ENCODE peak calls at places on chromosomes 16 and 17, in six cellular contexts. A is neural progenitor cell, N is Peyer's patch, J is brain microvascular endothelial cell, D is breast epithelium, Q is left ventricle myocardium inferior. O is an unnamed sample.

GRCh38 chr16:87851141-87851587 is 18.1 kb downstream of the SLC7A5 start:
- DNase-seq in A (no peak), N (no peak), J (no peak), D (no peak), Q (no peak), O (no peak)

GRCh38 chr17:2405247-2405926 is 4.5 kb upstream of the MNT start:
- DNase-seq in A (peak; percentile 1), N (no peak), J (peak; percentile 88), D (no peak), Q (no peak), O (peak; percentile 70)

GRCh38 chr17:6090253-6090652 is 20.1 kb downstream of the WSCD1 start:
- DNase-seq in A (no peak), N (peak; percentile 82), J (no peak), D (no peak), Q (no peak), O (no peak)

GRCh38 chr17:69410671-69411070 is 3.8 kb upstream of the MAP2K6 start:
- DNase-seq in A (no peak), N (no peak), J (no peak), D (no peak), Q (no peak), O (no peak)

GRCh38 chr17:77750427-77751043 is 208.0 kb upstream of the TNRC6C start:
- DNase-seq in A (no peak), N (no peak), J (no peak), D (no peak), Q (no peak), O (no peak)

GRCh38 chr16:16045311-16045710 is 95.9 kb downstream of the ABCC1 start:
- DNase-seq in A (no peak), N (no peak), J (no peak), D (no peak), Q (no peak), O (no peak)

GRCh38 chr17:17691468-17692263 is 10.4 kb downstream of the RAI1 start:
- DNase-seq in A (no peak), N (no peak), J (no peak), D (no peak), Q (no peak), O (no peak)

GRCh38 chr17:48057626-48058025 is 9.5 kb downstream of the NFE2L1 start:
- DNase-seq in A (no peak), N (no peak), J (no peak), D (no peak), Q (no peak), O (no peak)

GRCh38 chr17:48102700-48103378 is 1.6 kb upstream of the CBX1 start:
- DNase-seq in A (no peak), N (no peak), J (no peak), D (no peak), Q (no peak), O (no peak)

GRCh38 chr16:64910351-64910750 is 211.5 kb downstream of the CDH11 start:
- DNase-seq in A (peak; percentile 10), N (no peak), J (peak; percentile 98), D (no peak), Q (peak; percentile 57), O (peak; percentile 78)

GRCh38 chr16:12141556-12141955 is 165.0 kb downstream of the SNX29 start:
- DNase-seq in A (no peak), N (no peak), J (no peak), D (no peak), Q (no peak), O (no peak)

GRCh38 chr17:55155867-55156560 is 108.7 kb upstream of the HLF start:
- DNase-seq in A (no peak), N (no peak), J (no peak), D (no peak), Q (no peak), O (no peak)

GRCh38 chr17:75899353-75899752 is 2.6 kb upstream of the TRIM65 start:
- DNase-seq in A (peak; percentile 0), N (peak; percentile 44), J (no peak), D (no peak), Q (no peak), O (no peak)

GRCh38 chr16:82750078-82750477 is 123.3 kb downstream of the CDH13 start:
- DNase-seq in A (no peak), N (no peak), J (no peak), D (no peak), Q (no peak), O (no peak)

GRCh38 chr17:43576563-43577229 is 30.6 kb upstream of the ETV4 start:
- DNase-seq in A (peak; percentile 92), N (peak; percentile 81), J (peak; percentile 45), D (peak; percentile 59), Q (peak; percentile 62), O (no peak)

GRCh38 chr16:27721548-27722265 is 171.8 kb downstream of the KATNIP start:
- DNase-seq in A (no peak), N (peak; percentile 48), J (peak; percentile 41), D (no peak), Q (peak; percentile 77), O (peak; percentile 85)

GRCh38 chr17:17156511-17156910 is 49.6 kb downstream of the PLD6 start:
- DNase-seq in A (no peak), N (no peak), J (peak; percentile 16), D (no peak), Q (no peak), O (no peak)

GRCh38 chr17:34858941-34859562 is 102.2 kb downstream of the CCT6B start:
- DNase-seq in A (no peak), N (no peak), J (no peak), D (no peak), Q (no peak), O (no peak)

GRCh38 chr16:4904942-4905615 is 31.9 kb downstream of the PPL start:
- DNase-seq in A (no peak), N (no peak), J (no peak), D (no peak), Q (no peak), O (no peak)

GRCh38 chr17:37558299-37558698 is 50.9 kb downstream of the SYNRG start:
- DNase-seq in A (no peak), N (no peak), J (no peak), D (no peak), Q (no peak), O (no peak)

GRCh38 chr16:79874391-79874790 is 273.9 kb upstream of the MAF start:
- DNase-seq in A (no peak), N (no peak), J (no peak), D (no peak), Q (peak; percentile 71), O (no peak)

GRCh38 chr17:29933379-29933778 is 3.4 kb upstream of the SSH2 start:
- DNase-seq in A (peak; percentile 50), N (no peak), J (peak; percentile 16), D (no peak), Q (no peak), O (no peak)

GRCh38 chr17:41773731-41774193 is 12.7 kb downstream of the JUP start:
- DNase-seq in A (no peak), N (no peak), J (no peak), D (no peak), Q (no peak), O (no peak)
- H3K4me3 ChIP-seq in A (no peak overlapping the region), N (peak overlapping the region; percentile 23), J (no peak overlapping the region), D (no peak overlapping the region), Q (peak overlapping the region; percentile 34), O (no peak overlapping the region)

GRCh38 chr17:40445769-40446468 is 2.7 kb downstream of the IGFBP4 start:
- DNase-seq in A (no peak), N (no peak), J (no peak), D (no peak), Q (no peak), O (no peak)

GRCh38 chr17:40443988-40444899 is 994 bp downstream of the IGFBP4 start:
- DNase-seq in A (no peak), N (peak; percentile 62), J (no peak), D (no peak), Q (no peak), O (no peak)

GRCh38 chr17:40440166-40440565 is 3.1 kb upstream of the IGFBP4 start:
- DNase-seq in A (no peak), N (no peak), J (no peak), D (no peak), Q (no peak), O (no peak)

GRCh38 chr17:40442392-40443195 is 656 bp upstream of the IGFBP4 start:
- DNase-seq in A (no peak), N (no peak), J (no peak), D (no peak), Q (peak; percentile 69), O (no peak)

GRCh38 chr17:40443196-40443987 is at the start of gene IGFBP4:
- DNase-seq in A (peak; percentile 94), N (peak; percentile 87), J (no peak), D (peak; percentile 81), Q (peak; percentile 84), O (no peak)
- TF ChIP-seq CTCF in A (peak; percentile 43), N (peak; percentile 44), J (peak; percentile 41), D (peak; percentile 29), Q (peak; percentile 44), O (peak; percentile 22)

DNA sequence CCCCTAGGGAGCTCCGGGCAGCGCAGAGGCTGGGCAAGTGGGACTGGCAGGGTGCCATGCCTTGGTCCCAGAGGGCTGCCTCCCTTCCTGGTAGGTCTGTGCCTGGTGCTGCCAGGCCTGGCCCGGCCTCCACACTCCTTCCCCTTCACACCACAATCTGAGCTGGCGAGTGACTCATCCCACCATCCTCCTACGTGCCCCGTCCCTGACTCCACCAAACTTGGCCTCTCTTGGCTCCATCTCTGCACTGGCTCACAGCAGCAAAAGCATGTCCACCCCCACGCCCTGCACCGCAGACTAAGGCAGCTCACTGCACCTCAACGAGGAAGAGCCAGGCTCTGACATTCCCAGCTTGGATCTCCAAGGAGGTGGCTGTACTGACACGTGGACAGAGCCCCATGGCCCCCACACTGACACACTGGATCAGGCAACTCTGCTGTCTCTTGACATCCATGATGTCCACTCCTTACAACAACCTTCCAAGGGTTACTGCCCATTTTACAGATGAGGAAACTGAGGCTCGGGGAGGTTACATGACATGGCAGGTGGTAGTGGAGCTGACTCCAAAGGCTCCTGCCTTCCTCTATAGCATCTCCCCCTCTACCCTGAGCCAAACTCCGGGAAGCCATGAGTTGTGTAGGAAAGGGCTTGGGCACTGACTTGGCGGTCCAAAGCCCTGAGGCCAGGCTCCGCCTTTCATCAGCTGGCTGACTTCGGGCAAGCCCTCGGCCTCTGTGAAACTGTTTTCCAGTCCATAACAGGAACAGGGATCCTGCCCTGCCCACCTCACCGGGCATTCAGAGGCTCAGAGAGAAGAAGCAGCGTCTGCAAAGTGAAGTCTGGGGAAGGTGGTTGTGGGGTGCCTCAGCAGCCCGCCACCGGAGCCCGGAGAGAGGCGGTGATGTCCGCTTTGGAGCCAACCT is 20.1 kb upstream of the KRT19 start:
- DNase-seq in A (no peak), N (peak; percentile 85), J (peak; percentile 95), D (peak; percentile 84), Q (no peak), O (peak; percentile 82)
- H3K27ac ChIP-seq in A (no peak overlapping the region), N (peak overlapping the region; percentile 95), J (peak overlapping the region; percentile 71), D (peak overlapping the region; percentile 94), Q (no peak overlapping the region), O (peak overlapping the region; percentile 81)

DNA sequence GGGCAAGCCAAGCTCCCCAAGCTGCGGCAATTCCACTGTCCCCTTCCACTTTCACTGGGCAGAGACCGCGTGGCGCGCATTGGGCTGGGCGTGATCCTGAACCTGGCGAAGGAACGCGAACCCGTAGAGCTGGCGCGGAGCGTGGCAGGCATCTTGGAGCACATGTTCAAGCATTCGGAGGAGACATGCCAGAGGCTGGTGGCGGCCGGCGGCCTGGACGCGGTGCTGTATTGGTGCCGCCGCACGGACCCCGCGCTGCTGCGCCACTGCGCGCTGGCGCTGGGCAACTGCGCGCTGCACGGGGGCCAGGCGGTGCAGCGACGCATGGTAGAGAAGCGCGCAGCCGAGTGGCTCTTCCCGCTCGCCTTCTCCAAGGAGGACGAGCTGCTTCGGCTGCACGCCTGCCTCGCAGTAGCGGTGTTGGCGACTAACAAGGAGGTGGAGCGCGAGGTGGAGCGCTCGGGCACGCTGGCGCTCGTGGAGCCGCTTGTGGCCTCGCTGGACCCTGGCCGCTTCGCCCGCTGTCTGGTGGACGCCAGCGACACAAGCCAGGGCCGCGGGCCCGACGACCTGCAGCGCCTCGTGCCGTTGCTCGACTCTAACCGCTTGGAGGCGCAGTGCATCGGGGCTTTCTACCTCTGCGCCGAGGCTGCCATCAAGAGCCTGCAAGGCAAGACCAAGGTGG is 9.8 kb downstream of the SARM1 start:
- DNase-seq in A (peak; percentile 89), N (peak; percentile 70), J (no peak), D (no peak), Q (no peak), O (no peak)
- H3K4me3 ChIP-seq in A (peak overlapping the region; percentile 34), N (peak overlapping the region; percentile 30), J (no peak overlapping the region), D (no peak overlapping the region), Q (peak overlapping the region; percentile 52), O (no peak overlapping the region)